ENCODE peak calls at places on chromosomes 2 and 18, in eight cellular contexts. Q is H7; A is activated T-helper 1 cell treated with anti-CD3 and anti-CD28 coated beads, Interleukin-12 subunit alpha, Interleukin-12 subunit beta, Interleukin-2, Interleukin-4 antibody, amounts not matched to agents 30 ng/mL and 10 ng/mL and 1 ng/mL, durations not matched to agents 14 hours and 24 hours and 36 hours; N is nephron progenitor cell; Z is CD8-positive, alpha-beta memory T cell; F is amniotic epithelial cell; C is amniotic stem cell; B is transverse colon. S is an unnamed sample.

GRCh38 chr18:74266161-74266560 is 25.6 kb downstream of the CYB5A start:
- DNase-seq in Q (no peak), A (no peak), N (no peak), Z (no peak), F (peak), C (no peak), B (no peak), S (no peak)

GRCh38 chr2:200655918-200656580 is 70.2 kb downstream of the AOX1 start:
- DNase-seq in Q (no peak), A (no peak), N (no peak), Z (no peak), F (peak), C (no peak), B (no peak), S (no peak)

GRCh38 chr2:141878016-141878415 is 252.8 kb downstream of the LRP1B start:
- DNase-seq in Q (no peak), A (no peak), N (no peak), Z (no peak), F (no peak), C (no peak), B (no peak), S (no peak)

GRCh38 chr18:62179213-62179612 is 7.6 kb downstream of the PIGN start:
- DNase-seq in Q (no peak), A (no peak), N (no peak), Z (no peak), F (no peak), C (no peak), B (no peak), S (no peak)

GRCh38 chr2:144310889-144311608 is 208.9 kb downstream of the ZEB2 start:
- DNase-seq in Q (no peak), A (no peak), N (no peak), Z (no peak), F (no peak), C (no peak), B (no peak), S (no peak)

GRCh38 chr2:112152476-112153178 is 14.4 kb downstream of the FBLN7 start:
- DNase-seq in Q (no peak), A (no peak), N (no peak), Z (no peak), F (no peak), C (no peak), B (no peak), S (no peak)

GRCh38 chr2:17208511-17208910 is 309.7 kb downstream of the RAD51AP2 start:
- DNase-seq in Q (no peak), A (no peak), N (no peak), Z (no peak), F (peak), C (no peak), B (no peak), S (no peak)

GRCh38 chr2:239355139-239355538 is 45.7 kb downstream of the HDAC4 start:
- DNase-seq in Q (no peak), A (no peak), N (no peak), Z (no peak), F (peak), C (no peak), B (no peak), S (no peak)

GRCh38 chr18:77099501-77100370 is 32.8 kb downstream of the MBP start:
- DNase-seq in Q (no peak), A (no peak), N (no peak), Z (peak), F (no peak), C (no peak), B (no peak), S (no peak)

S was measured in HEK293T.